ENCODE peak calls at places on chromosomes 4 and X, in five cellular contexts. D is fibroblast of lung; Y is OCI-LY7; B is CD4-positive, alpha-beta memory T cell; K is testis. W is an unnamed sample.

GRCh38 chr4:87103691-87104187 is 116.7 kb downstream of the KLHL8 start:
- DNase-seq in D (peak), Y (no peak), B (peak), K (no peak), W (no peak)

GRCh38 chrX:132114607-132115006 is 13.2 kb downstream of the FRMD7 start:
- DNase-seq in D (no peak), Y (no peak), B (no peak), K (no peak), W (no peak)

GRCh38 chr4:675036-675804 is 878 bp downstream of the MYL5 start:
- DNase-seq in D (no peak), Y (peak), B (no peak), K (no peak), W (no peak)

GRCh38 chr4:2304877-2305561 is 43.1 kb upstream of the MXD4 start:
- DNase-seq in D (no peak), Y (no peak), B (no peak), K (no peak), W (peak)

GRCh38 chrX:12240491-12240890 is 102.2 kb downstream of the FRMPD4 start:
- DNase-seq in D (no peak), Y (no peak), B (no peak), K (no peak), W (no peak)

GRCh38 chrX:626745-627509 is 3.7 kb upstream of the SHOX start:
- DNase-seq in D (no peak), Y (no peak), B (no peak), K (no peak), W (no peak)

GRCh38 chrX:149540621-149541520 is at the start of gene EOLA1:
- DNase-seq in D (peak), Y (peak), B (no peak), K (peak), W (peak)

GRCh38 chrX:24027985-24028384 is 999 bp upstream of the KLHL15 start:
- DNase-seq in D (no peak), Y (no peak), B (no peak), K (no peak), W (no peak)

GRCh38 chrX:103823591-103823990 is 8.5 kb downstream of the RAB9B start:
- DNase-seq in D (no peak), Y (no peak), B (no peak), K (no peak), W (no peak)

GRCh38 chr4:159296061-159296460 is 193.2 kb downstream of the RAPGEF2 start:
- DNase-seq in D (peak), Y (no peak), B (no peak), K (no peak), W (no peak)

GRCh38 chrX:17046478-17047097 is 100.1 kb downstream of the REPS2 start:
- DNase-seq in D (peak), Y (peak), B (peak), K (peak), W (peak)

GRCh38 chr4:40180356-40180755 is 16.5 kb upstream of the RHOH start:
- DNase-seq in D (peak), Y (no peak), B (no peak), K (no peak), W (no peak)

GRCh38 chr4:8674311-8674885 is 81.8 kb downstream of the CPZ start:
- DNase-seq in D (no peak), Y (no peak), B (no peak), K (no peak), W (no peak)

GRCh38 chrX:41558531-41558930 is 111.4 kb downstream of the NYX start:
- DNase-seq in D (peak), Y (peak), B (peak), K (no peak), W (no peak)

GRCh38 chr4:1810765-1811164 is 17.7 kb downstream of the FGFR3 start:
- DNase-seq in D (no peak), Y (no peak), B (no peak), K (no peak), W (no peak)

GRCh38 chrX:97027384-97027922 is 143.7 kb downstream of the RPA4 start:
- DNase-seq in D (no peak), Y (no peak), B (no peak), K (no peak), W (no peak)
- H3K27ac ChIP-seq in D (no peak), Y (no peak), B (no peak), K (no peak), W (no peak)

DNA sequence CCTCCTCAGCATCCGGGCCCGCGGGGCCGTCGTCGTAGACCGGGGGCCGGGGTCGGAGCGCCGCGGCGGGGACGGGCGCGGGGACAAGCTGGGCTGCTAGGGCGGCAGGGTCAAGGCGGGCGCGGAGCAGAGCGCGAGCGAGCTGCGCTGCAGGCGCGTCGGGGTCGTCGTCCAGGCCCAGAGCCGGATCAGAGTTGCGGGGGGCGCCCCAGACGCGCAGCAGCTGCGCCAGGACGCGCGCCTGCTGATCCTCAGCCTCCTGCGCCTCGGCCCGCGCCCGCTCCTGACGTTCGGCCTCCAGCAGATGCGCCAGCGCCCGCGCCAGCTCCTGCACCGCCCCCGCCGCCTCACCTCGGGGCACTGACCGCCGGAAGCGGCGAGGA is 3.5 kb downstream of the PCSK1N start:
- DNase-seq in D (no peak), Y (no peak), B (no peak), K (no peak), W (no peak)
- H3K4me3 ChIP-seq in D (no peak), Y (no peak), B (no peak), K (no peak), W (no peak)

GRCh38 chr4:174193438-174194015 is 89.9 kb downstream of the FBXO8 start:
- DNase-seq in D (no peak), Y (no peak), B (no peak), K (no peak), W (no peak)

GRCh38 chr4:174189392-174190029 is 94.0 kb downstream of the FBXO8 start:
- DNase-seq in D (no peak), Y (no peak), B (no peak), K (no peak), W (no peak)

GRCh38 chr4:174192943-174193342 is 90.5 kb downstream of the FBXO8 start:
- DNase-seq in D (no peak), Y (no peak), B (no peak), K (no peak), W (no peak)

GRCh38 chr4:174190832-174191500 is 92.5 kb downstream of the FBXO8 start:
- DNase-seq in D (no peak), Y (no peak), B (no peak), K (no peak), W (no peak)
- H3K27ac ChIP-seq in D (no peak), Y (no peak), B (no peak), K (no peak), W (no peak)

DNA sequence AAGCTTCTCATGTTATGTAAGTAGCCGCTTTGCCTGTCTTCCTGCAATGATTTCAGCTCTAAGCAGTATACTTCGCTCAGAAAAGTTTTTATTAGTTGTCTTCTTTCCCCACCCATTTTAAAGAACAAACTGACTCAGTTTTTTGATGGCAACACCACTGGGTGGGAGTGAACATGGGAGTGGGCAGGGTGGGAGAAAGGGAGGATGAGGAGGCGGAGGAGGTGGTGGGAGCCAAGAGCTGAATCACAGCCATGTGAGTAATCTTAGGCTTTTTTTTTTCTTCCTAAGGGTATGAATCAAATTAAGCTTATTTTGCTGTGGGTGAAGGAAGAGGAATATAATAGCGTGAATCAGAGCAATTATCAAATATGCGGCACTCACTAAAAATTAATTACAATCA is 574.3 kb upstream of the DIPK2B start:
- DNase-seq in D (peak), Y (no peak), B (no peak), K (no peak), W (no peak)
- H3K4me3 ChIP-seq in D (peak), Y (no peak), B (no peak), K (no peak), W (no peak)

GRCh38 chr4:74543247-74543670 is 98.3 kb downstream of the AREG start:
- DNase-seq in D (no peak), Y (peak), B (no peak), K (no peak), W (peak)
- H3K27ac ChIP-seq in D (no peak), Y (no peak), B (no peak), K (no peak), W (peak)

GRCh38 chr4:138238521-138239292 is 3.4 kb downstream of the SLC7A11 start:
- DNase-seq in D (no peak), Y (no peak), B (no peak), K (no peak), W (no peak)
- H3K4me3 ChIP-seq in D (peak), Y (peak), B (no peak), K (no peak), W (no peak)

DNA sequence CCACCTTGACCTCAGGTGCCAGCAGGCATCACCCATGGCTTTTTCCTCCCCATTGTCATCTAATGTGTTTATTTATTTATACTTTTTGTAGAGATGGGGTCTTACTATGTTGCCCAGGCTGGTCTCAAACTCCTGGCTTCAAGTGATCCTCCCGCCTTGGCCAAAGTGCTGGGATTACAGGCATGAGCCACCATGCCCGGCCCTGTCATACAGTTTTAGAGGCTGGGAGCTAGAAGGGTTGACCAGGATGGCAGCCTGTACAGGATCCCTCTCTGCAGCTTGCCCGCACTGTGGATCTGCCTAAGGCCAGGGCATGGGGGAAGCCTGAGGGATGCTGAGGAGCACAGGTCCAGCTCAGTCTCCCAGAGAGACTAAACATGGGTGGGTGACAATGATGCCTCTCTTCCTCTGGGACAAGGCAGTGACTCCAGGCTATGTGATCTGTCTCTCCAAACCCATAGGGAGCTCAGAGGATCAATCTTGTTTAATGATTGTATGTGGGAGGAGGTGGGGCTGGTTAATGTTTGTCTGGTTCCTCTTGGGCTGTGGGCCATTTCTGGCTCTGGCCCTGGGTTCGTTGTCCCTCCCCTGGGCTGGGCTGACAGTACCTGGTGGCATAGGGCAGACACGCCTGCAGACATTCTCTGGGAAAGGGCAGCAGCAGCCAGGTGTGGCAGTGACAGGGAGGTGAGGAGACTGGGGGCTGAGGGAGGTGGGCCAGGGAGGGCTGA is 8.3 kb upstream of the GJB1 start:
- DNase-seq in D (no peak), Y (no peak), B (no peak), K (no peak), W (peak)
- H3K27ac ChIP-seq in D (no peak), Y (no peak), B (no peak), K (no peak), W (peak)

DNA sequence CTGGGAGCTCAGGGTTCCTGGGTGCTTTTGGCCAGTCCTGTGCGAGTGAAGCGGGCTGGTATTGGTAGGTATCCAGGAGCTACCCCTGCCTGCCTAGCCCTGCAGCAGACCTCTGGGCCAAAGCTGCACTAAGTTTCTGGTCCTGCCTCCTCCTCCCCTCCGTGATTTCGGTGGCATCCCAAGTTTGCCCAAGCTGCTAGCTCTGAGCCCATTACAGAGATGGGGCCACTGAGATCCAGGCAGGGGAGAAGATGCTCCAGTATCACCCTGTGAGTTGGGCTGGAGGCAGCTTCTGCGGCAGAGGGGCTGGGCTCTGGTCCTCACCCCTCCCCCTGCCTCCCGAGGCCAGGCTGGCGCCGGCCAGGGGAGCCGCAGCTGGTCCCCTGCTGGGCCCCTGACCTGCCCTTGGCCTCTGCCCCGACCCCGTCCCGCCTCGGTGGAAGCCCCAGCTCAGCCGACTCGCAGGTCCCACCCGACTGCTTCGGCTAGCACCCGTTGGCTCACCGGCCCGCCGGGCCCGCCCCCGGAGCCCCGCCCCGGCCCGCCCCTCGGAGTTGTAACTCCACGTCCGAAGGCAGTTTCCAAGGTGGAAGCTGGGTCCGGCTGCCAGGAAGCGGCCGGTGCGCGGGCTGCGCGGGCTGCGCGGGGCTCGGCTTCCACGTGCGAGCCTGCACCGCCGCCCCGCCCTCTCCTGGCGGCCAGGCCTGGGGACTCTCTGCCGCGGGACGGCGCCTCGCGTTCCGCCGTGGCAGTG is at the start of gene DUSP9:
- DNase-seq in D (no peak), Y (no peak), B (no peak), K (peak), W (peak)
- H3K4me3 ChIP-seq in D (no peak), Y (no peak), B (no peak), K (no peak), W (peak)